ENCODE peak calls at places on chromosomes 16 and 17, in six cellular contexts. N, Q, T, E, R and L are unnamed samples.
A peak's percentile ranks its signal among the peaks of the same experiment; 100 is the strongest.

GRCh38 chr16:72458035-72458434 is 286.1 kb upstream of the PMFBP1 start:
- DNase-seq in R (no peak), Q (no peak), T (no peak), E (no peak), N (no peak), L (no peak)

GRCh38 chr17:28372203-28372944 is 880 bp downstream of the SARM1 start:
- DNase-seq in E (no peak), T (peak; percentile 46), N (no peak), Q (peak; percentile 23), R (peak; percentile 67), L (peak; percentile 60)

GRCh38 chr17:63140255-63140654 is 174.2 kb downstream of the TANC2 start:
- DNase-seq in E (no peak), R (no peak), Q (no peak), T (peak; percentile 23), N (no peak), L (no peak)

GRCh38 chr16:55370762-55371482 is 46.9 kb downstream of the IRX6 start:
- DNase-seq in Q (peak; percentile 37), N (peak; percentile 32), T (no peak), R (peak; percentile 71), E (no peak), L (peak; percentile 54)

GRCh38 chr17:5526821-5527598 is 40.6 kb downstream of the MIS12 start:
- DNase-seq in T (peak; percentile 99), R (peak; percentile 70), Q (no peak), N (peak; percentile 81), E (peak; percentile 9), L (peak; percentile 91)

GRCh38 chr16:85205747-85206471 is 93.6 kb upstream of the CIBAR2 start:
- DNase-seq in R (peak; percentile 73), E (no peak), Q (no peak), N (peak; percentile 47), T (peak; percentile 17), L (no peak)

GRCh38 chr16:8878523-8878911 is 3.6 kb upstream of the LITAFD start:
- DNase-seq in E (no peak), R (no peak), T (peak; percentile 92), N (peak; percentile 51), Q (no peak), L (peak; percentile 66)

GRCh38 chr16:87824016-87824990 is 45.0 kb downstream of the SLC7A5 start:
- DNase-seq in E (no peak), Q (no peak), T (no peak), N (peak; percentile 63), R (no peak), L (no peak)

GRCh38 chr17:57104461-57105175 is 19.6 kb downstream of the AKAP1 start:
- DNase-seq in R (no peak), T (peak; percentile 85), N (no peak), Q (no peak), E (no peak), L (peak; percentile 47)

GRCh38 chr16:17431012-17431411 is 39.7 kb downstream of the XYLT1 start:
- DNase-seq in R (no peak), Q (no peak), N (no peak), T (peak; percentile 23), E (no peak), L (no peak)

GRCh38 chr17:44847581-44847980 is at the start of gene HIGD1B:
- DNase-seq in T (no peak), Q (no peak), R (no peak), N (no peak), E (no peak), L (no peak)

GRCh38 chr16:55035037-55035436 is 104.4 kb downstream of the IRX5 start:
- DNase-seq in Q (no peak), T (peak; percentile 13), E (peak; percentile 7), R (peak; percentile 73), N (peak; percentile 37), L (no peak)

GRCh38 chr17:76716146-76716833 is 5.5 kb upstream of the MXRA7 start:
- DNase-seq in E (no peak), N (no peak), R (no peak), T (peak; percentile 97), Q (no peak), L (peak; percentile 83)